ENCODE peak calls at places on chromosomes 12 and 14, in seven cellular contexts. G is NCI-H526; V is stromal cell of bone marrow; F is CD4-positive, alpha-beta T cell; W is HFFc6; X is BJ; C is kidney tubule cell. M is an unnamed sample.
A peak's percentile ranks its signal among the peaks of the same experiment; 100 is the strongest.

GRCh38 chr14:104504172-104504735 is 75.3 kb upstream of the C14orf180 start:
- DNase-seq in X (no peak), W (no peak), G (peak; percentile 29), C (no peak), F (no peak), V (no peak), M (no peak)

GRCh38 chr12:81015510-81015909 is 62.4 kb upstream of the ACSS3 start:
- DNase-seq in X (no peak), G (no peak), V (no peak), F (no peak), W (no peak), C (peak; percentile 26), M (no peak)

GRCh38 chr12:51246254-51246853 is 7.7 kb downstream of the DAZAP2 start:
- DNase-seq in X (no peak), G (no peak), F (peak; percentile 41), C (peak; percentile 61), V (no peak), W (no peak), M (peak; percentile 33)

GRCh38 chr14:30210630-30211029 is 283.0 kb upstream of the PRKD1 start:
- DNase-seq in W (peak; percentile 20), V (no peak), C (peak; percentile 41), G (no peak), X (no peak), F (no peak), M (no peak)

GRCh38 chr12:92951006-92951405 is 21.9 kb upstream of the EEA1 start:
- DNase-seq in V (no peak), G (no peak), X (no peak), F (no peak), C (no peak), W (no peak), M (no peak)

GRCh38 chr12:45165284-45165683 is 50.6 kb upstream of the ANO6 start:
- DNase-seq in V (no peak), W (no peak), C (no peak), F (no peak), X (no peak), G (no peak), M (no peak)

GRCh38 chr12:53770281-53770680 is 18.5 kb upstream of the CISTR start:
- DNase-seq in F (no peak), X (peak; percentile 96), W (peak; percentile 94), C (peak; percentile 85), G (no peak), V (peak; percentile 80), M (no peak)

GRCh38 chr12:27193106-27193505 is 51.0 kb upstream of the STK38L start:
- DNase-seq in V (no peak), G (no peak), W (peak; percentile 70), X (peak; percentile 47), F (no peak), C (peak; percentile 32), M (no peak)

GRCh38 chr12:132178801-132179401 is 34.6 kb downstream of the NOC4L start:
- DNase-seq in W (no peak), G (peak; percentile 78), X (no peak), V (no peak), C (peak; percentile 35), F (peak; percentile 73), M (no peak)

GRCh38 chr14:105102361-105102760 is 37.1 kb upstream of the GPR132 start:
- DNase-seq in W (no peak), X (no peak), F (no peak), V (no peak), C (no peak), G (no peak), M (no peak)

GRCh38 chr14:105878125-105878524 is 351.7 kb downstream of the TMEM121 start:
- DNase-seq in C (no peak), F (no peak), G (no peak), X (no peak), W (no peak), V (no peak), M (no peak)

GRCh38 chr12:10068634-10069033 is 30.2 kb downstream of the CLEC1A start:
- DNase-seq in X (no peak), W (no peak), C (no peak), V (no peak), G (no peak), F (no peak), M (no peak)

GRCh38 chr12:4196805-4197420 is 76.6 kb upstream of the CCND2 start:
- DNase-seq in V (no peak), W (no peak), X (no peak), C (no peak), G (no peak), F (no peak), M (no peak)

GRCh38 chr12:122121341-122122192 is 43.0 kb downstream of the MLXIP start:
- DNase-seq in G (no peak), F (no peak), V (no peak), W (no peak), C (no peak), X (no peak), M (no peak)

GRCh38 chr12:59118356-59118755 is 198.1 kb upstream of the LRIG3 start:
- DNase-seq in C (no peak), G (peak; percentile 9), V (no peak), W (no peak), X (no peak), F (no peak), M (no peak)

GRCh38 chr12:133080051-133080618 is 588 bp upstream of the ZNF140 start:
- DNase-seq in F (peak; percentile 99), X (peak; percentile 97), G (peak; percentile 99), V (peak; percentile 99), W (peak; percentile 97), C (peak; percentile 98), M (peak; percentile 97)

GRCh38 chr14:59897757-59898383 is 22.1 kb upstream of the LRRC9 start:
- DNase-seq in X (no peak), C (peak; percentile 45), W (peak; percentile 4), F (no peak), G (peak; percentile 79), V (no peak), M (no peak)

GRCh38 chr12:123483602-123484273 is 25.8 kb downstream of the SNRNP35 start:
- DNase-seq in G (no peak), W (no peak), F (no peak), X (no peak), C (no peak), V (no peak), M (no peak)

M was measured in T-cell.